ENCODE peak calls at places on chromosome X, in six cellular contexts. G is suprapubic skin, Z is cardiac muscle cell, J is NT2/D1, N is thoracic aorta, B is HL-60. C is an unnamed sample. For H3K27me3, the result is how much of the 10 kb centered on the place peaks cover.

GRCh38 chrX:134803551-134804183 is 145.4 kb upstream of the PLAC1 start:
- DNase-seq in Z (no peak), N (no peak), B (no peak), G (no peak), J (no peak), C (no peak)

GRCh38 chrX:154348646-154349358 is 25.6 kb downstream of the FLNA start:
- DNase-seq in N (no peak), B (peak), G (peak), J (no peak), Z (peak), C (peak)

GRCh38 chrX:8323356-8323755 is 141.3 kb upstream of the VCX3B start:
- DNase-seq in J (no peak), G (no peak), N (no peak), B (no peak), Z (no peak), C (no peak)

GRCh38 chrX:132590350-132591026 is 101.7 kb upstream of the MBNL3 start:
- DNase-seq in N (no peak), G (no peak), Z (no peak), B (no peak), J (no peak), C (no peak)

GRCh38 chrX:19121898-19122640 is at the start of gene ADGRG2:
- DNase-seq in Z (peak), J (no peak), G (no peak), B (no peak), N (no peak), C (peak)

GRCh38 chrX:85851418-85851817 is 195.9 kb downstream of the CHM start:
- DNase-seq in Z (peak), B (no peak), J (no peak), N (no peak), G (no peak), C (peak)

GRCh38 chrX:123157586-123157985 is 26.5 kb upstream of the GRIA3 start:
- DNase-seq in J (no peak), Z (no peak), B (no peak), G (no peak), N (no peak), C (no peak)

GRCh38 chrX:2242326-2242725 is 258.4 kb downstream of the DHRSX start:
- DNase-seq in G (no peak), N (no peak), Z (no peak), J (no peak), B (no peak), C (no peak)

GRCh38 chrX:117038918-117039440 is 576.2 kb upstream of the CT83 start:
- DNase-seq in G (no peak), B (no peak), Z (no peak), J (no peak), N (no peak), C (no peak)

GRCh38 chrX:125378205-125378604 is 58.5 kb downstream of the TEX13C start:
- DNase-seq in B (no peak), G (no peak), N (no peak), Z (no peak), J (no peak), C (no peak)

GRCh38 chrX:70452143-70452733 is 7.6 kb downstream of the DLG3 start:
- DNase-seq in N (no peak), B (no peak), Z (peak), J (no peak), G (no peak), C (peak)

GRCh38 chrX:12360389-12360788 is 222.1 kb downstream of the FRMPD4 start:
- DNase-seq in J (no peak), B (no peak), G (no peak), Z (no peak), N (no peak), C (no peak)

GRCh38 chrX:146481735-146482134 is 327.8 kb upstream of the CXorf51B start:
- DNase-seq in N (no peak), J (no peak), G (no peak), B (no peak), Z (no peak), C (no peak)

GRCh38 chrX:139224953-139225665 is 305.4 kb upstream of the F9 start:
- DNase-seq in J (peak), N (no peak), B (no peak), Z (no peak), G (no peak), C (no peak)

GRCh38 chrX:264634-265455 is 16.3 kb upstream of the PLCXD1 start:
- DNase-seq in J (no peak), Z (no peak), B (no peak), N (no peak), G (no peak), C (peak)

GRCh38 chrX:23662853-23663252 is 4.4 kb upstream of the PRDX4 start:
- DNase-seq in G (no peak), N (no peak), B (no peak), J (no peak), Z (no peak), C (no peak)

GRCh38 chrX:1507511-1508463 is 29.2 kb downstream of the P2RY8 start:
- DNase-seq in J (no peak), Z (no peak), N (no peak), B (no peak), G (peak), C (peak)

GRCh38 chrX:10048695-10049094 is 81.5 kb downstream of the CLDN34 start:
- DNase-seq in B (no peak), G (no peak), J (no peak), N (no peak), Z (no peak), C (peak)

GRCh38 chrX:13340182-13340791 is 20.4 kb upstream of the ATXN3L start:
- DNase-seq in G (no peak), B (no peak), Z (no peak), J (no peak), N (no peak), C (no peak)

GRCh38 chrX:134551365-134552095 is 91.6 kb downstream of the HPRT1 start:
- DNase-seq in J (no peak), Z (no peak), B (no peak), G (no peak), N (no peak), C (no peak)

GRCh38 chrX:110284159-110284558 is 33.7 kb downstream of the AMMECR1 start:
- DNase-seq in B (no peak), J (peak), Z (no peak), N (no peak), G (no peak), C (no peak)

GRCh38 chrX:31461266-31461665 is 389.4 kb upstream of the FTHL17 start:
- DNase-seq in J (no peak), B (no peak), Z (no peak), N (no peak), G (no peak), C (no peak)

GRCh38 chrX:130770615-130771014 is 132.4 kb downstream of the ENOX2 start:
- DNase-seq in B (no peak), J (no peak), N (no peak), Z (no peak), G (no peak), C (no peak)

GRCh38 chrX:34563809-34564208 is 93.3 kb downstream of the TMEM47 start:
- DNase-seq in J (no peak), N (no peak), G (no peak), B (no peak), Z (no peak), C (no peak)

GRCh38 chrX:21723814-21724213 is 34.1 kb downstream of the SMPX start:
- DNase-seq in N (no peak), J (no peak), G (no peak), Z (no peak), B (no peak), C (no peak)

GRCh38 chrX:47854474-47854873 is 17.8 kb downstream of the ZNF81 start:
- DNase-seq in Z (peak), G (no peak), N (no peak), B (no peak), J (no peak), C (peak)

GRCh38 chrX:72121381-72121780 is 10.3 kb downstream of the RTL5 start:
- DNase-seq in N (peak), B (no peak), J (no peak), Z (no peak), G (no peak), C (peak)

GRCh38 chrX:37830371-37830770 is 17.0 kb downstream of the DYNLT3 start:
- DNase-seq in N (no peak), G (no peak), J (no peak), Z (no peak), B (no peak), C (no peak)

GRCh38 chrX:107736781-107737531 is 38.6 kb downstream of the TSC22D3 start:
- DNase-seq in Z (peak), B (no peak), G (no peak), N (no peak), J (peak), C (no peak)

GRCh38 chrX:107741318-107741813 is 34.2 kb downstream of the TSC22D3 start:
- DNase-seq in N (no peak), J (no peak), G (peak), Z (no peak), B (no peak), C (no peak)

GRCh38 chrX:107738272-107738671 is 37.3 kb downstream of the TSC22D3 start:
- DNase-seq in B (no peak), G (no peak), N (no peak), Z (no peak), J (no peak), C (no peak)

GRCh38 chrX:107739541-107739940 is 36.0 kb downstream of the TSC22D3 start:
- DNase-seq in G (no peak), B (no peak), J (no peak), Z (no peak), N (no peak), C (no peak)

GRCh38 chrX:107738768-107739167 is 36.8 kb downstream of the TSC22D3 start:
- DNase-seq in B (no peak), G (no peak), J (no peak), N (no peak), Z (no peak), C (no peak)
- H3K4me3 ChIP-seq in B (no peak), G (no peak), J (no peak), N (no peak), Z (no peak), C (no peak)

GRCh38 chrX:143853488-143853887 is 30.4 kb upstream of the UBE2NL start:
- DNase-seq in J (no peak), Z (no peak), N (no peak), G (no peak), B (no peak), C (no peak)
- H3K27me3 ChIP-seq in J (under half), Z (under half), N (under half), G (under half), B (under half), C (under half)

DNA sequence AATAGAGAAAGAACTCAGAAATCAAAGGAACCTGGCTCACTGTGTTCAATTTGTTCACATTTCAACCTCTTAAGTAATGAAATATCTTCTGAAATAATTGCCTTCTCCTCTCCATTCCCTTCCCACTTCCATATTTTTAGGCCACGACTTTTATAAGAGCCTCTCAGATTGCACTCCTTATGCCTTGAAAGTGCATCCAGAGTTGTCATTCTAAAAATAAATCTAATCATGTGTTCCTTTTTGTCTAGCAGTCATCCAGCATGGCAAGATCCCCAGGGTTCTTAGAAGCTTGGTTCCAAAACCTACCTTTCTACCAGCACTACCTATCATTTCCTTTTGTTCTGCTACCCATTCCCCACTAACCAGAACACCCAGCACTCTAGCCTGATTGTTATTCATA is 42.4 kb upstream of the RPA4 start:
- DNase-seq in J (no peak), Z (no peak), N (no peak), G (no peak), B (no peak), C (no peak)
- H3K4me3 ChIP-seq in J (no peak), Z (no peak), N (no peak), G (no peak), B (no peak), C (no peak)

GRCh38 chrX:114889454-114889853 is 128.0 kb downstream of the IL13RA2 start:
- DNase-seq in N (no peak), B (no peak), Z (no peak), J (no peak), G (no peak), C (no peak)
- H3K27me3 ChIP-seq in N (under half), B (under half), Z (under half), J (under half), G (under half), C (under half)

GRCh38 chrX:69285881-69286545 is 120.8 kb upstream of the PJA1 start:
- DNase-seq in J (no peak), N (no peak), Z (peak), B (no peak), G (peak), C (peak)
- H3K4me3 ChIP-seq in J (peak), N (peak), Z (peak), B (peak), G (peak), C (peak)

C was measured in lower lobe of right lung.